ENCODE peak calls at places on chromosomes 13 and 19, in eight cellular contexts. X is HCT116; B is K562; P is astrocyte of the cerebellum; J is cardiac fibroblast; S is SK-N-SH; H is psoas muscle; F is CD4-positive, alpha-beta T cell. I is an unnamed sample.

GRCh38 chr19:53877361-53877766 is 4.6 kb upstream of the PRKCG start:
- DNase-seq in X (no peak), B (no peak), P (no peak), J (peak), S (no peak), H (peak), F (no peak), I (no peak)

GRCh38 chr19:53192771-53193533 is at the start of gene ZNF665:
- DNase-seq in X (no peak), B (peak), P (no peak), J (peak), S (peak), H (peak), F (peak), I (peak)

GRCh38 chr13:35566340-35566739 is 89.9 kb upstream of the MAB21L1 start:
- DNase-seq in X (no peak), B (no peak), P (no peak), J (no peak), S (no peak), H (no peak), F (no peak), I (no peak)

GRCh38 chr13:99909836-99910619 is 61.5 kb downstream of the ZIC5 start:
- DNase-seq in X (no peak), B (no peak), P (no peak), J (no peak), S (no peak), H (no peak), F (no peak), I (no peak)

GRCh38 chr13:68927387-68928026 is 1180.1 kb upstream of the ATXN8OS start:
- DNase-seq in X (peak), B (no peak), P (peak), J (no peak), S (peak), H (no peak), F (no peak), I (peak)

GRCh38 chr19:1985588-1986356 is 29.7 kb downstream of the BTBD2 start:
- DNase-seq in X (no peak), B (no peak), P (no peak), J (no peak), S (no peak), H (no peak), F (no peak), I (no peak)

GRCh38 chr13:40479196-40479845 is 187.1 kb downstream of the FOXO1 start:
- DNase-seq in X (no peak), B (no peak), P (no peak), J (no peak), S (no peak), H (no peak), F (no peak), I (peak)

GRCh38 chr19:49301165-49301865 is 23.7 kb downstream of the SLC6A16 start:
- DNase-seq in X (peak), B (peak), P (peak), J (peak), S (peak), H (peak), F (peak), I (peak)

GRCh38 chr13:39266426-39266825 is 228.2 kb downstream of the NHLRC3 start:
- DNase-seq in X (no peak), B (no peak), P (no peak), J (peak), S (no peak), H (no peak), F (no peak), I (no peak)

GRCh38 chr13:27599845-27600553 is 20.3 kb downstream of the LNX2 start:
- DNase-seq in X (peak), B (no peak), P (peak), J (peak), S (peak), H (no peak), F (no peak), I (no peak)

GRCh38 chr19:58538257-58539168 is 5.4 kb upstream of the TRIM28 start:
- DNase-seq in X (no peak), B (no peak), P (no peak), J (no peak), S (no peak), H (no peak), F (peak), I (peak)

GRCh38 chr19:12749938-12750521 is 1.6 kb upstream of the BEST2 start:
- DNase-seq in X (no peak), B (no peak), P (no peak), J (peak), S (peak), H (no peak), F (no peak), I (no peak)

GRCh38 chr19:33392341-33393285 is 19.1 kb downstream of the CEBPG start:
- DNase-seq in X (no peak), B (peak), P (no peak), J (no peak), S (peak), H (peak), F (no peak), I (no peak)

GRCh38 chr13:43961909-43962308 is 82.2 kb downstream of the LACC1 start:
- DNase-seq in X (no peak), B (no peak), P (no peak), J (no peak), S (no peak), H (no peak), F (no peak), I (no peak)

GRCh38 chr13:43964698-43965097 is 85.0 kb downstream of the LACC1 start:
- DNase-seq in X (no peak), B (no peak), P (no peak), J (no peak), S (no peak), H (no peak), F (no peak), I (no peak)

GRCh38 chr13:43959291-43959690 is 79.6 kb downstream of the LACC1 start:
- DNase-seq in X (no peak), B (no peak), P (no peak), J (no peak), S (no peak), H (no peak), F (no peak), I (no peak)

GRCh38 chr13:43965446-43965845 is 85.7 kb downstream of the LACC1 start:
- DNase-seq in X (no peak), B (no peak), P (no peak), J (no peak), S (no peak), H (no peak), F (no peak), I (no peak)

GRCh38 chr13:43963726-43964125 is 84.0 kb downstream of the LACC1 start:
- DNase-seq in X (peak), B (no peak), P (no peak), J (no peak), S (no peak), H (no peak), F (no peak), I (no peak)
- TF ChIP-seq CTCF in X (peak), B (no peak), P (no peak), J (no peak), S (no peak), H (no peak), F (no peak), I (no peak)

GRCh38 chr13:44870456-44870929 is 118.8 kb downstream of the NUFIP1 start:
- DNase-seq in X (no peak), B (no peak), P (no peak), J (no peak), S (no peak), H (peak), F (no peak), I (no peak)
- TF ChIP-seq CTCF in X (no peak), B (no peak), P (no peak), J (no peak), S (no peak), H (no peak), F (no peak), I (no peak)

GRCh38 chr19:35512831-35513230 is 618 bp downstream of the DMKN start:
- DNase-seq in X (no peak), B (no peak), P (no peak), J (no peak), S (no peak), H (no peak), F (no peak), I (no peak)

GRCh38 chr19:35509861-35510625 is 3.4 kb downstream of the DMKN start:
- DNase-seq in X (peak), B (peak), P (no peak), J (peak), S (peak), H (peak), F (peak), I (peak)

GRCh38 chr19:35509018-35509652 is 4.3 kb downstream of the DMKN start:
- DNase-seq in X (peak), B (no peak), P (no peak), J (no peak), S (no peak), H (no peak), F (no peak), I (no peak)

GRCh38 chr19:35511337-35511736 is 2.1 kb downstream of the DMKN start:
- DNase-seq in X (no peak), B (no peak), P (no peak), J (no peak), S (no peak), H (no peak), F (no peak), I (no peak)

GRCh38 chr19:35510626-35510964 is 2.9 kb downstream of the DMKN start:
- DNase-seq in X (no peak), B (no peak), P (no peak), J (no peak), S (no peak), H (no peak), F (no peak), I (no peak)
- TF ChIP-seq CTCF in X (no peak), B (no peak), P (no peak), J (no peak), S (no peak), H (no peak), F (no peak), I (peak)

DNA sequence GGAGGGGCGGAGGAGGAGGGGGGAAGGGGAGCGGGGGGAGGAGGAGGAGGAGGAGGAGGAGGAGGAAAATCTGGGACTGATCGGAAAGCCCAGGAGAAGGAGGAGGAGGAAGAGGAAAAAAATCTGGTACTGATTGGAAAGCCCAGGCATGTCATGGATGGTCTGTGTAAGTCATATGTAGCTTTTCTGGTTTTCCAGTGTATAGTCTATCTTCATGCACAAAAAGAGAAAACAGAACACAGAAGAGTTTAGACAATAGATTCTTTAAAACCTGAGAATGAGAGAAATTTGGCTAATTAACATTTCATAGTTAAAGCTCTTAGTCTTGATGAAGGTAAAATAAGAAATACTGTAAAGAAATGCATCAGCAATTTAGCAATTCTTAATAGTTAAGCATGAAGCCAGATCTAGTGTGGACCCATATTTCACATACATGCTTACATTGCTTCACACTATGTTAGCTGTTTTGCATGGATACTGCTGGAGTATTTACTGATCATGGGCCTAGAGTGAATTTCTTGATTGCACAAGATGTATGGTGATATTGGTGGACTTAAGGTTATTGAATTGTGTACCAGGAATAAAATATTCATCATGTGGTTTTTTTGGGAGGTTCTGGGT is 41.5 kb downstream of the SUCLA2 start:
- DNase-seq in X (no peak), B (no peak), P (no peak), J (no peak), S (no peak), H (no peak), F (no peak), I (no peak)
- TF ChIP-seq CTCF in X (no peak), B (no peak), P (no peak), J (no peak), S (no peak), H (no peak), F (no peak), I (no peak)

GRCh38 chr13:52669677-52670076 is 17.0 kb downstream of the SUGT1 start:
- DNase-seq in X (no peak), B (no peak), P (no peak), J (no peak), S (no peak), H (no peak), F (no peak), I (no peak)
- TF ChIP-seq CTCF in X (no peak), B (no peak), P (no peak), J (no peak), S (peak), H (no peak), F (no peak), I (no peak)

GRCh38 chr19:42092350-42092749 is 16.4 kb downstream of the ZNF574 start:
- DNase-seq in X (no peak), B (no peak), P (no peak), J (peak), S (peak), H (no peak), F (no peak), I (no peak)
- TF ChIP-seq CTCF in X (peak), B (peak), P (peak), J (peak), S (peak), H (peak), F (peak), I (peak)

DNA sequence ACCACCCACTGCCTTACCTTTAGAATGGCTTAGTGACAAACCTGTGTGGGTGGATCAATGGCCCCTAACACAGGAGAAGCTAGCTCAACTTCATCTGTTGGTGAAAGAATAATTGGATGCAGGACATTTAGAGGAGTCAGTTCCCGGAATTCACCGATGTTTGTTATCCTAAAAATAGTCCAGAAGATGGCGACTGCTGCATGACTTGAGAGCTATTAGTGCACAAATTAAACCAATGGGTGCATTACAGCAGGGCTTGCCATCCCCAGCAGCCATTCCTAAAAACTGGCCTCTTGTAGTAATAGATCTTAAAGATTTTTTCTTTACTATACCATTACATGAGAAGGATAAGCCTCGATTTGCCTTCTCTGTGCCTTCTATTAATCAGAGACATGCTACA is 46.8 kb upstream of the ZNF726 start:
- DNase-seq in X (no peak), B (no peak), P (no peak), J (peak), S (peak), H (no peak), F (no peak), I (no peak)
- TF ChIP-seq CTCF in X (no peak), B (no peak), P (no peak), J (no peak), S (peak), H (no peak), F (no peak), I (no peak)

GRCh38 chr13:77274126-77274525 is 52.8 kb downstream of the MYCBP2 start:
- DNase-seq in X (no peak), B (no peak), P (no peak), J (no peak), S (no peak), H (no peak), F (no peak), I (no peak)
- TF ChIP-seq CTCF in X (no peak), B (no peak), P (no peak), J (no peak), S (no peak), H (no peak), F (peak), I (no peak)

GRCh38 chr13:80030491-80030890 is 310.4 kb downstream of the SPRY2 start:
- DNase-seq in X (peak), B (no peak), P (no peak), J (peak), S (no peak), H (no peak), F (no peak), I (no peak)
- TF ChIP-seq CTCF in X (peak), B (no peak), P (no peak), J (peak), S (peak), H (peak), F (no peak), I (no peak)

GRCh38 chr19:7636317-7636690 is 606 bp upstream of the STXBP2 start:
- DNase-seq in X (no peak), B (no peak), P (no peak), J (no peak), S (no peak), H (no peak), F (no peak), I (no peak)

GRCh38 chr19:7635670-7636069 is 1.2 kb upstream of the STXBP2 start:
- DNase-seq in X (no peak), B (no peak), P (no peak), J (no peak), S (no peak), H (no peak), F (no peak), I (no peak)

GRCh38 chr19:7637374-7638256 is 705 bp downstream of the STXBP2 start:
- DNase-seq in X (no peak), B (peak), P (no peak), J (peak), S (no peak), H (peak), F (no peak), I (no peak)

GRCh38 chr19:7638802-7639465 is 2.0 kb downstream of the STXBP2 start:
- DNase-seq in X (no peak), B (no peak), P (no peak), J (no peak), S (no peak), H (no peak), F (no peak), I (no peak)

GRCh38 chr19:7636691-7637373 is at the start of gene STXBP2:
- DNase-seq in X (peak), B (peak), P (no peak), J (peak), S (peak), H (peak), F (peak), I (no peak)
- TF ChIP-seq CTCF in X (peak), B (no peak), P (no peak), J (no peak), S (no peak), H (no peak), F (no peak), I (peak)

I was measured in neural crest cell.